ENCODE peak calls at places on chromosomes 5 and 9, in nine cellular contexts. P is fibroblast of pulmonary artery, W is transverse colon, B is cardiac muscle cell, D is ovary, F is right atrium auricular region, L is psoas muscle, J is RWPE1, E is endothelial cell. U is an unnamed sample.

GRCh38 chr9:88197781-88198345 is 59.6 kb upstream of the SPATA31C2 start:
- DNase-seq in P (peak; percentile 68), W (no peak), B (no peak), D (no peak), F (no peak), L (no peak), J (peak; percentile 81), E (no peak), U (no peak)

GRCh38 chr9:129174724-129175514 is 3.1 kb downstream of the IER5L start:
- DNase-seq in P (peak; percentile 91), W (peak; percentile 80), B (peak; percentile 84), D (peak; percentile 93), F (peak; percentile 90), L (peak; percentile 85), J (peak; percentile 87), E (peak; percentile 66), U (peak; percentile 87)

GRCh38 chr5:158770506-158770905 is 329.2 kb downstream of the EBF1 start:
- DNase-seq in P (no peak), W (no peak), B (no peak), D (no peak), F (no peak), L (no peak), J (no peak), E (peak; percentile 20), U (no peak)

GRCh38 chr5:180521101-180521500 is 26.9 kb downstream of the CNOT6 start:
- DNase-seq in P (no peak), W (no peak), B (no peak), D (no peak), F (no peak), L (no peak), J (peak; percentile 46), E (no peak), U (no peak)

GRCh38 chr5:59562756-59563389 is 330.7 kb downstream of the PDE4D start:
- DNase-seq in P (peak; percentile 56), W (peak; percentile 24), B (peak; percentile 54), D (no peak), F (no peak), L (peak; percentile 79), J (peak; percentile 21), E (no peak), U (no peak)

GRCh38 chr9:121698627-121699270 is 47.3 kb downstream of the DAB2IP start:
- DNase-seq in P (peak; percentile 28), W (no peak), B (peak; percentile 82), D (peak; percentile 78), F (no peak), L (peak; percentile 33), J (peak; percentile 69), E (peak; percentile 67), U (no peak)

GRCh38 chr5:54643679-54644078 is 126.1 kb downstream of the SNX18 start:
- DNase-seq in P (peak; percentile 91), W (no peak), B (no peak), D (no peak), F (no peak), L (no peak), J (peak; percentile 85), E (peak; percentile 12), U (no peak)

GRCh38 chr9:68931821-68932220 is 82.1 kb downstream of the PRKACG start:
- DNase-seq in P (no peak), W (no peak), B (no peak), D (no peak), F (no peak), L (no peak), J (no peak), E (no peak), U (no peak)

GRCh38 chr5:148193202-148193601 is 9.6 kb upstream of the SPINK6 start:
- DNase-seq in P (no peak), W (no peak), B (no peak), D (no peak), F (no peak), L (no peak), J (no peak), E (no peak), U (no peak)

GRCh38 chr5:167814828-167815227 is 476.6 kb upstream of the WWC1 start:
- DNase-seq in P (peak; percentile 93), W (no peak), B (no peak), D (no peak), F (no peak), L (no peak), J (peak; percentile 70), E (peak; percentile 6), U (no peak)

GRCh38 chr9:14275331-14275730 is 38.6 kb downstream of the NFIB start:
- DNase-seq in P (no peak), W (no peak), B (no peak), D (no peak), F (no peak), L (no peak), J (no peak), E (no peak), U (no peak)

GRCh38 chr5:54867310-54867944 is 118.0 kb downstream of the ESM1 start:
- DNase-seq in P (peak; percentile 81), W (no peak), B (peak; percentile 77), D (no peak), F (no peak), L (no peak), J (peak; percentile 66), E (no peak), U (no peak)

GRCh38 chr5:145903113-145903512 is 30.3 kb upstream of the GRXCR2 start:
- DNase-seq in P (no peak), W (no peak), B (no peak), D (no peak), F (no peak), L (no peak), J (no peak), E (no peak), U (no peak)
- TF ChIP-seq CTCF in P (peak; percentile 36), W (peak; percentile 31), B (peak; percentile 32), D (no peak), F (peak; percentile 10), L (no peak), J (no peak), E (peak; percentile 65), U (peak; percentile 21)

GRCh38 chr5:14326035-14326909 is 183.1 kb downstream of the TRIO start:
- DNase-seq in P (no peak), W (no peak), B (peak; percentile 30), D (no peak), F (no peak), L (no peak), J (no peak), E (peak; percentile 10), U (no peak)
- TF ChIP-seq CTCF in P (peak; percentile 32), W (no peak), B (peak; percentile 43), D (no peak), F (peak; percentile 44), L (peak; percentile 20), J (no peak), E (no peak), U (peak; percentile 60)

GRCh38 chr5:2415678-2416077 is 335.8 kb downstream of the IRX2 start:
- DNase-seq in P (no peak), W (no peak), B (peak; percentile 42), D (no peak), F (no peak), L (no peak), J (no peak), E (no peak), U (no peak)
- TF ChIP-seq CTCF in P (no peak), W (no peak), B (no peak), D (no peak), F (no peak), L (no peak), J (no peak), E (no peak), U (no peak)

DNA sequence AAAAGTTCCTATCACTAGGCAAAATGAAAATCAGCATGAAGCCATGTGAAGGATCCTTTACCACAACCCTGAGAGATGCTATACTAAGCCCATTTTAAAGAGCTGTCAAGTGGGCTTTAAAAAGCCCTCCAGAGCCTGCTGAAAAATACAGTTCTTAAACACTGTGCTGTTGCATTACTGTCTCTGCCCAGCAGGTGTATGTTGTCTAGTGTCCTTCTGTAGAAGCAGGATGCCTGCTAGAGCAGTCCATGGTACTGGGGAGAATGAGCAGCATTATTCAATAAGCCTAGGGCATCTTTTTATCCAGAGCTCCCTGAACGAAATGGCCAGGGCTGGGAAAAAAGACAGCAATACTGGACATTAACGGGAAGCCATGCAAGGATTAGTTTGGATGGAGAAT is 126.2 kb upstream of the PLCXD3 start:
- DNase-seq in P (peak; percentile 43), W (no peak), B (peak; percentile 72), D (no peak), F (no peak), L (no peak), J (no peak), E (peak; percentile 33), U (no peak)
- TF ChIP-seq CTCF in P (peak; percentile 52), W (no peak), B (peak; percentile 41), D (no peak), F (peak; percentile 50), L (no peak), J (no peak), E (peak; percentile 70), U (peak; percentile 26)

U was measured in osteocyte.